ENCODE peak calls at places on chromosomes 13 and 19, in four cellular contexts. Q, D, B and X are unnamed samples.
A peak's percentile ranks its signal among the peaks of the same experiment; 100 is the strongest.

GRCh38 chr13:50244355-50244912 is 229.2 kb downstream of the KCNRG start:
- DNase-seq in D (peak; percentile 72), B (no peak), Q (no peak), X (no peak)

GRCh38 chr13:110097013-110097412 is 209.9 kb downstream of the COL4A1 start:
- DNase-seq in D (no peak), B (no peak), Q (peak; percentile 49), X (no peak)

GRCh38 chr19:35107541-35107939 is 8.1 kb upstream of the FXYD3 start:
- DNase-seq in D (no peak), Q (no peak), B (peak; percentile 73), X (peak; percentile 66)

GRCh38 chr13:29648760-29649159 is 53.3 kb upstream of the SLC7A1 start:
- DNase-seq in Q (no peak), D (no peak), B (no peak), X (no peak)

GRCh38 chr19:3494559-3494958 is 5.9 kb downstream of the DOHH start:
- DNase-seq in D (no peak), Q (no peak), B (no peak), X (no peak)

GRCh38 chr13:46580362-46580839 is 27.4 kb downstream of the LRCH1 start:
- DNase-seq in Q (no peak), D (no peak), B (no peak), X (no peak)

GRCh38 chr13:114110091-114110829 is 22.2 kb downstream of the RASA3 start:
- DNase-seq in Q (no peak), B (no peak), D (peak; percentile 81), X (no peak)

GRCh38 chr19:34148672-34149185 is 23.6 kb upstream of the LSM14A start:
- DNase-seq in D (no peak), B (no peak), Q (no peak), X (no peak)

GRCh38 chr19:3984584-3984907 is 717 bp downstream of the EEF2 start:
- DNase-seq in B (no peak), D (no peak), Q (no peak), X (peak; percentile 21)

GRCh38 chr13:73057284-73058025 is 1.4 kb upstream of the KLF5 start:
- DNase-seq in B (no peak), Q (no peak), D (no peak), X (no peak)

GRCh38 chr19:20359933-20360720 is 193.1 kb downstream of the ZNF486 start:
- DNase-seq in Q (no peak), D (no peak), B (peak; percentile 1), X (no peak)

GRCh38 chr19:47625650-47626049 is 16.7 kb downstream of the BICRA start:
- DNase-seq in Q (no peak), B (no peak), D (no peak), X (no peak)
- H4K20me1 ChIP-seq in Q (peaks cover 70% of the 10 kb centered on the region), B (peaks cover 11% of the 10 kb centered on the region), D (peaks cover 3% of the 10 kb centered on the region), X (peaks cover 9% of the 10 kb centered on the region)

DNA sequence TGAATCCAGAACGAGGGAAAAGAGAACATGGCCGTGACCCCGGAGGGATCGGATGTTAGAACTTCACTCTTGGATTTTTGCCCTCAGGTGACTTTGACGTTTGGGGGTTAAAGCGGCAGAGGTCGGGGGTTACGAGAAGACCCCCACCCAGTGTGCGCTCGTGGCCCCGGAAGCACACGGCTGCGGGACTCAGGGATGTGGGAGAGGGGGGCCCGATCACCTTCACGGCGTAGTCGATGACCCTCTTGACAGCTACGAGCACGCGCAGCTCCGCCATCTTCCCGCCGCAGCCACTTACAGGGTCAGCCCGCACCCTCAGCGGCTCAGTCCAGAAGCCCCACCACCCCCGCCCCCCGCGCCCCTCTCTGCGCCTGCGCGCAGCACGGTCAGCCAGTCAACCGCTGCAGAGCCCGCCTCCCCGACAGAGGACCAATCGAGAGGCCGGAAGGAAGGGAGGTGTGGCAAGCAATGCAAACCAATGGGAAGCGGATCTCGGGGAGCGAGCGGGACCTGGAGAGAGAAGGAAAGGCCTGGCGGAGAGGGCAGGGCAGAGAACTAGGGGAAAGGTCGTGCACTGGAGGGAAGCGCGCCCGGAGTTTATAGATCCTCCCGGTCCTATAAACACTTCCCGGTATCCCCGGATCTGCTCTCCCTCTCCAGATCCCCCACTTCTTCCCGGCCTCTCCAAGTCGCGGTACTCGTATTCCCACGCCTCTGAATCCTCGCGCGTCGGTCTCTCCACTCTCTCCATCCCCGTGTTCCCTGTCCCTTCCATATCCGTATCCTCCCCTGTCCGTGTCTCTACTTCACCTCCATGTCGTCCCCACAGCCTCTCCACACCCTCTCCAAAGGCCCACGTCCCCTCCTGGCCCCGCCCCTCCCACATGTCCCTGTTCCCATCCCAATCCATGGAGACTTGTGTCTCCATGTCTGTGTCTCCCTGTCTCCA is at the start of gene ETFB:
- DNase-seq in D (peak; percentile 97), B (peak; percentile 99), Q (peak; percentile 96), X (peak; percentile 89)
- H3K9me1 ChIP-seq in D (no peaks in the 10 kb centered on the region), B (no peaks in the 10 kb centered on the region), Q (peaks cover 15% of the 10 kb centered on the region), X (no peaks in the 10 kb centered on the region)

DNA sequence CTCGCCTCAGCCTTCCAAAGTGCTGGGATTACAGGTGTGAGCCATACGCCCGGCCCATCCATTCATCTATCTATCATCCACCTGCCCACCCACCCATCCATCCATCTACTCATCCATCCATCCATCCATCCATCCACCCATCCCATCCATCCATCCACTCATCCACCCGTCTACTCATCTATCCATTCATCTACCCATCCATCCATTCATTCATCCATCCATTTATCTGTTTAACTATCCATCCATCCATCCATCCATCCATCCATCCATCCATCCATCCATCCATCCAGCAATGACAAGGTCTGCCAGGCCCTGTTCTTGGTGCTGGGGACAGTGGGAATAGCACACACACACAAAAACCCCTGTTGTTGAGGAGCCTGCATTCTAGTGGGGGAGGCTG is 4.5 kb downstream of the VAV1 start:
- DNase-seq in D (no peak), Q (no peak), B (no peak), X (no peak)
- H4K20me1 ChIP-seq in D (no peaks in the 10 kb centered on the region), Q (no peaks in the 10 kb centered on the region), B (peaks cover 3% of the 10 kb centered on the region), X (no peaks in the 10 kb centered on the region)

GRCh38 chr19:52566588-52566987 is 3.5 kb upstream of the ZNF701 start:
- DNase-seq in Q (peak; percentile 84), D (peak; percentile 18), B (peak; percentile 34), X (peak; percentile 17)

GRCh38 chr19:52566121-52566520 is 4.0 kb upstream of the ZNF701 start:
- DNase-seq in Q (no peak), B (no peak), D (no peak), X (no peak)

GRCh38 chr19:52567921-52568320 is 2.2 kb upstream of the ZNF701 start:
- DNase-seq in B (no peak), Q (no peak), D (no peak), X (no peak)

DNA sequence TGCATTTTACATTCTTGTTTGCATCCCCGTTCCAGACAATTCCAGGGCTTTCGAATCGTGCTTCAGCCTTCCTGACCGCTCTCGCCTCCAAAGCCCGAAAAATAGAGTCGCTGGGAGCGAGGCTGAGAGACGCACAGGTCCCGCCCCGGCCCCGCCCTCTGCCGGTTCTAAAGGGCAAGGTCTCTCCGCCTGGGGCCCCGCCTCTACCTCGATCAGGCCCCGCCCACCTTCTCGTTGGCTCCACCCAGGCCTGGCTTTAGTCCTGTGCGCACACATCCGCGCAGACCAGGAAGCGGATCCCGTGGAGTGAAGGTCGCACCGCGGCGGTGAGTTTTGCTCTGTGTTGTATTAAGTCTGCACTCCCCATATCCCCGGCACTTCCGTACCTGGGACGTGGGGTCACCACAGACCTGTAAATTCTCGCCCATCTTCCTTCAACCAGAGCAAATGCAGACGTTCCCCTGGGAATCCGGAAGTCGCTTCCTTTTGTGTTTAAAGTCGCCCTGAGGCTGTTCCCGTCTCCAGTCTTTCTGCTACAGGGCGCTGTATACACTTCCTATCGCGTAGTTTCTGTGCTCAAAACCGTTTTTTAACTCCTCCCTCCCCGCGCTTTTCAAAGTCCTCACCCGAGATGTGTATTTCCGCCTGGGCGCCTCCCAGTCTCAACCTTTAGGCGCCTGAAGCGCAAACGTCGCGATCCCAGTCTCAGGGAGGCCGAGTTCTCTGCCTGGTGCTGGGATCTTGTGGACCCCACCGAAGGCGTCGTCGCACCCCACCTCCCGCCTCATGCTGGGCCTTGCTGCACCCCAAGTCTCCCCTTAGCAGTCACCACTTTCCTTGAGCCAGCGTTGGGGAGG is at the start of gene ZNF701:
- DNase-seq in B (peak; percentile 93), D (peak; percentile 95), Q (peak; percentile 88), X (peak; percentile 53)
- H3K9me1 ChIP-seq in B (no peaks in the 10 kb centered on the region), D (no peaks in the 10 kb centered on the region), Q (no peaks in the 10 kb centered on the region), X (no peaks in the 10 kb centered on the region)

GRCh38 chr19:16598848-16599247 is 26.6 kb upstream of the SLC35E1 start:
- DNase-seq in B (no peak), D (no peak), Q (no peak), X (no peak)
- H4K20me1 ChIP-seq in B (peaks cover 73% of the 10 kb centered on the region), D (no peaks in the 10 kb centered on the region), Q (peaks cover 100% of the 10 kb centered on the region), X (peaks cover 31% of the 10 kb centered on the region)

DNA sequence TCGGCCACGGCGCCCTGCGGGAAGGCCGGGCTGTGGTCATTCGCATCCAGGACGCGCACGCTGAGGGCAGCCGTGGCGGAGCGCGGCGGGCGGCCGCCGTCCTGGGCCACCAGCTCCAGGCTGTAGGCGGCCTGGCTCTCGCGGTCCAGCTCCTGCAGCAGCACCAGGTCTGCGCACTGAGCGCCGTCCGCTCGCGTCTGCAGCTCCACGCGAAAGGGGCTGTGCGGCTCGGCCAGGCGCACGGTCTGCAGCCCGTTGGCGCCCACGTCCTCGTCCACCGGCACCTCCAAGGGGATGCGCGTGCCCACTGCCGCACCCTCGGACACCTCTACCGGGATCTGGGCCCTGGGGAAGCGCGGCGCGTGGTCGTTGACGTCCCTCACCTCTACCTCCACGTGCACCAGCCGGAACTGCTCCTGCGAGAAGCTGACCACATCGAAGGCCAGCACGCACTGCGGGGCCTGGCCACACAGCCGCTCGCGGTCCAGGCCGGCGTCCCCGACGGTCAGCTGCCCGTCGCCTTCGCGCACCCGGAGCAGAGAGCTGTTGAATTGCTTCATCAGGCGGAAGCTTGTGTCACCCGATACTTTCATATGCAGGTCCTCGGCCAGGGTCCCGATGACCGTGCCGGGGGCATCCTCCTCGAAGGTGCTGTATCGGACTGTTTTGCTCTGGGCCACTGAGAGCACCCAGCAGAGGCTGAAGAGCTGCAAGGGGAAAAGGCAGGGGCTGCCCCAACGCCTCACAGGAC is 583 bp downstream of the PCDH8 start:
- DNase-seq in D (no peak), B (no peak), Q (no peak), X (no peak)
- H3K9me1 ChIP-seq in D (no peaks in the 10 kb centered on the region), B (no peaks in the 10 kb centered on the region), Q (no peaks in the 10 kb centered on the region), X (no peaks in the 10 kb centered on the region)

GRCh38 chr19:49926520-49926919 is 2.5 kb upstream of the ATF5 start:
- DNase-seq in Q (no peak), D (no peak), B (no peak), X (no peak)
- H4K20me1 ChIP-seq in Q (peaks cover 30% of the 10 kb centered on the region), D (no peaks in the 10 kb centered on the region), B (peaks cover 18% of the 10 kb centered on the region), X (peaks cover 5% of the 10 kb centered on the region)

GRCh38 chr19:53509845-53510244 is 28.1 kb upstream of the ZNF331 start:
- DNase-seq in B (no peak), D (no peak), Q (no peak), X (no peak)

GRCh38 chr19:53507523-53508442 is 30.2 kb upstream of the ZNF331 start:
- DNase-seq in D (no peak), B (no peak), Q (peak; percentile 41), X (no peak)

GRCh38 chr19:53509443-53509842 is 28.5 kb upstream of the ZNF331 start:
- DNase-seq in Q (no peak), D (no peak), B (no peak), X (no peak)

GRCh38 chr19:53504903-53505302 is 33.0 kb upstream of the ZNF331 start:
- DNase-seq in B (no peak), Q (no peak), D (no peak), X (no peak)

GRCh38 chr19:53506728-53507127 is 31.2 kb upstream of the ZNF331 start:
- DNase-seq in B (no peak), Q (no peak), D (no peak), X (no peak)
- H3K9me1 ChIP-seq in B (no peaks in the 10 kb centered on the region), Q (no peaks in the 10 kb centered on the region), D (no peaks in the 10 kb centered on the region), X (no peaks in the 10 kb centered on the region)